ENCODE peak calls at places on chromosomes 5 and 9, in nine cellular contexts. F, R, X, B, W, T, E, S and I are unnamed samples.

GRCh38 chr5:110251366-110251765 is 475.1 kb downstream of the TMEM232 start:
- DNase-seq in F (no peak), R (peak; percentile 47), X (no peak), B (no peak), W (no peak), T (peak; percentile 22), E (no peak), S (no peak), I (no peak)

GRCh38 chr9:87816041-87816440 is 66.6 kb upstream of the SPATA31E1 start:
- DNase-seq in F (peak; percentile 4), R (peak; percentile 21), X (no peak), B (no peak), W (peak; percentile 60), T (peak; percentile 14), E (peak; percentile 70), S (peak; percentile 43), I (peak; percentile 72)

GRCh38 chr5:68251386-68251785 is 35.8 kb downstream of the PIK3R1 start:
- DNase-seq in F (peak; percentile 31), R (peak; percentile 61), X (no peak), B (no peak), W (no peak), T (peak; percentile 46), E (peak; percentile 47), S (no peak), I (peak; percentile 48)

GRCh38 chr5:176881021-176881749 is 18.0 kb downstream of the HK3 start:
- DNase-seq in F (no peak), R (no peak), X (no peak), B (no peak), W (no peak), T (no peak), E (no peak), S (no peak), I (no peak)

GRCh38 chr9:88184986-88185385 is 46.7 kb upstream of the SPATA31C2 start:
- DNase-seq in F (no peak), R (no peak), X (no peak), B (no peak), W (no peak), T (no peak), E (peak; percentile 13), S (peak; percentile 65), I (no peak)

GRCh38 chr5:154756203-154756870 is 1.2 kb downstream of the LARP1 start:
- DNase-seq in F (no peak), R (no peak), X (no peak), B (no peak), W (no peak), T (no peak), E (peak; percentile 23), S (peak; percentile 49), I (peak; percentile 37)

GRCh38 chr5:157370967-157371366 is 89.0 kb upstream of the NIPAL4 start:
- DNase-seq in F (peak; percentile 66), R (peak; percentile 54), X (no peak), B (no peak), W (no peak), T (peak; percentile 74), E (peak; percentile 45), S (no peak), I (no peak)

GRCh38 chr9:36597412-36598178 is 24.9 kb downstream of the MELK start:
- DNase-seq in F (peak; percentile 70), R (peak; percentile 63), X (no peak), B (no peak), W (peak; percentile 80), T (peak; percentile 65), E (peak; percentile 89), S (no peak), I (peak; percentile 73)

GRCh38 chr9:33698267-33698666 is 97.1 kb upstream of the PRSS3 start:
- DNase-seq in F (no peak), R (no peak), X (no peak), B (no peak), W (no peak), T (no peak), E (no peak), S (no peak), I (no peak)

GRCh38 chr9:87223397-87224246 is 274.0 kb upstream of the DAPK1 start:
- DNase-seq in F (peak; percentile 33), R (peak; percentile 18), X (peak; percentile 51), B (no peak), W (no peak), T (no peak), E (peak; percentile 62), S (no peak), I (peak; percentile 6)

GRCh38 chr5:10387690-10388089 is 34.2 kb downstream of the MARCHF6 start:
- DNase-seq in F (peak; percentile 91), R (peak; percentile 61), X (no peak), B (no peak), W (peak; percentile 51), T (peak; percentile 48), E (peak; percentile 91), S (no peak), I (peak; percentile 77)

GRCh38 chr9:27391495-27391894 is 94.5 kb upstream of the EQTN start:
- DNase-seq in F (no peak), R (no peak), X (no peak), B (no peak), W (no peak), T (no peak), E (no peak), S (no peak), I (no peak)

GRCh38 chr9:91177081-91177480 is 184.6 kb downstream of the AUH start:
- DNase-seq in F (no peak), R (no peak), X (peak; percentile 8), B (no peak), W (no peak), T (no peak), E (no peak), S (no peak), I (no peak)

GRCh38 chr9:136031094-136031493 is 64.0 kb downstream of the NACC2 start:
- DNase-seq in F (no peak), R (no peak), X (no peak), B (no peak), W (no peak), T (no peak), E (no peak), S (no peak), I (no peak)

GRCh38 chr5:43191740-43192557 is at the start of gene NIM1K:
- DNase-seq in F (peak; percentile 27), R (peak; percentile 48), X (peak; percentile 18), B (no peak), W (peak; percentile 20), T (peak; percentile 15), E (peak; percentile 31), S (peak; percentile 88), I (peak; percentile 53)

GRCh38 chr5:131268758-131269370 is 5.0 kb downstream of the CDC42SE2 start:
- DNase-seq in F (peak; percentile 52), R (peak; percentile 35), X (no peak), B (no peak), W (peak; percentile 58), T (peak; percentile 12), E (peak; percentile 23), S (no peak), I (peak; percentile 19)
- H3K4me3 ChIP-seq in F (no peak overlapping the region), R (no peak overlapping the region), X (no peak overlapping the region), B (no peak overlapping the region), W (no peak overlapping the region), T (no peak overlapping the region), E (no peak overlapping the region), S (no peak overlapping the region), I (no peak overlapping the region)

DNA sequence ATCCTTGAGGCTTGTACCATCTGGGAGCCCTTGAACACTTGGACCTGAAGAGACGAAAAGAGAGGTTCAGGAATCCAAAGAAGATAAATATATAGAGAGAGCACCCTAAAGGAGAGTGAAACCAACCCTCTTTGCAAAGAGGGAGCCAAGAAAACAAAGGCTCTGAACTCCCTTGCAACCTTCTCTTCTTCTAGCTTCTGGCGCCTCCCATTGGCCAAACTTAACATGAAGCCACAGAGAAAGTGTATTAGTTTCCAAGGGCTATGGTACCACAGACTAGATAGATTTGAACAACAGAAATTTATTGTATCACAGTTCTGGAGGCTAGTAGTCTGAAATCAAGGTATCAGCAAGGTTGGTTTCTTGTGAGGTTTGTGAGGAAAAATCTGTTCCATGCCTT is 175.1 kb downstream of the HCN1 start:
- DNase-seq in F (peak; percentile 1), R (no peak), X (no peak), B (no peak), W (no peak), T (peak; percentile 60), E (peak; percentile 52), S (peak; percentile 70), I (no peak)
- TF ChIP-seq CTCF in F (peak; percentile 44), R (no peak), X (no peak), B (peak; percentile 39), W (no peak), T (peak; percentile 52), E (peak; percentile 48), S (peak; percentile 83), I (no peak)

DNA sequence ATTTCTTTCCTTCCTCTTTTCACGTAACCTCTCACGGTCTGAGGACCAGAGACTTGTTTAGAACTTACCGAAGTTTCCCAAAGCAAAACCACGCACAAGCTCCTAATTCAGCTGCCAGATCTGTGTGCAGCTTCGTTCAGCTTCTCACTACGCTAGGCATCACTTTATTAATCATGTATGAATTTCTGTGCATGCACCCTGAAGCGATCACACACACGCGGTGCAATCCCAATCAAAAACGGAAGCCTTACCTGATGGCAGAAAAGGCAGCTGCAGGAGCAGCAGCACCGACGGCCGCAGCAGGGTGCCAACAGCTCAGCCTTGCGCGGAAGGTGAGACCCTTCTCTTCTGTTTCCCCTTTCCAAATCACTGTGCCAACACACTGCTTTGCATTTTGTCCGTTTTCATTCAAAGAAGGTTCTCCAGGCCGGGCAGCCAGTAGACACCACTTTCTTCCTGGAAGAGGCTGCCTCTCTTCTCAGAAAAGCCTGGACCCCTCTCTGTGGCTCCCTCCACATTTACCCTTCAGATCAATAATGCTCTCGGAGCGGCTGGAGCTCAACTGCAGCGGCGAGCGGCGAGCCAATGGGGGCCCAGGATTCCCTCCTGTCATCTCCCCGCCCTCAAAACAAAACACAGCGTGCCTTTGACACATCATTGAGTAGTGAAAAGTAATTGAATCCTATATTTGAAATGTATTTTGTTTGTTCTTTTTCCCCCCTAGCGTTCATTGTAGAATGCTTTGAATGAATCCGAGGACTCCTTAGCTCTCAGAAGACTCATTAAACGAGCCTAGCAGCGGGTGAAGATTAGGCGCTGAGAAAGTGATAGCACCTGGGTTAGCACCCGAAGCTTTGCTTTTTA is at the start of gene CDH12:
- DNase-seq in F (no peak), R (no peak), X (no peak), B (no peak), W (no peak), T (peak; percentile 1), E (peak; percentile 6), S (peak; percentile 63), I (no peak)
- H3K4me3 ChIP-seq in F (no peak within 1 kb of the TSS), R (no peak within 1 kb of the TSS), X (peak within 1 kb of the TSS; percentile 60), B (peak within 1 kb of the TSS; percentile 60), W (no peak within 1 kb of the TSS), T (peak within 1 kb of the TSS; percentile 26), E (peak within 1 kb of the TSS; percentile 46), S (peak within 1 kb of the TSS; percentile 62), I (no peak within 1 kb of the TSS)

DNA sequence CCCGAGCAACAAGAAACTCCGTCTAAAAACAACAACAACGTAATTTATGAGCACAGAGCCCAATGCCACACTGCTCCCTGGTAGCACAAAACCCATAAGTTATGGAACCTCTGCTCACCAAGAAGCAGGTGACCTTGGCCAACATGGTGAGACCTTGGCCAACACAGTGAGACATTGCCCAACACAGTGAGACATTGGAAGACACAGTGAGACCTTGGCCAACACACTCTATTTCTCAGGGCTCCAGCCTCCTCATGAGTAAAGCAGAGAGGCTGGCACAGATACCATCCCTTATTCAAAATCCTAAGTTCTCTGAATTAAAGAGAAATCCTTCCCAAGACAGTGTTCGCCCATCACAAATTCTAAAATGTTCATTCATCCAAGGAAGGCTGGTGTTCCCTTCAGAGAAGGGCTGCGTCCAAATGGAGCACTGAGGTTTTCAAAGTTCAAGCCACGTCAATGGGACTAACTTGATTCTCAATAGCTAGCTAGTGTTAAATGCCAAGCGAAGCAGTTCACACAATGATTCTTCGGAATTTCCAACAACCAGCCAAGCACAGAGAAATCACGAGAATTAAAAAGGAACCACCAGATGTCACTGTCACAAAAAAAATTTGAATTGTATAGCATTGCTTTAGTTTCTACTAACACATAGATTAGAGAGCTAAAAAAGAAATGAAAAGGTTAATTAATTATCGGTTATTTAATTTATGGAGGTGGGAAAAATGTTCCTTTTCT is 29.4 kb downstream of the TTC39B start:
- DNase-seq in F (peak; percentile 25), R (peak; percentile 22), X (no peak), B (no peak), W (peak; percentile 61), T (peak; percentile 52), E (peak; percentile 52), S (no peak), I (peak; percentile 52)
- TF ChIP-seq CTCF in F (peak; percentile 51), R (peak; percentile 30), X (peak; percentile 9), B (no peak), W (peak; percentile 36), T (peak; percentile 24), E (peak; percentile 39), S (peak; percentile 30), I (no peak)